ENCODE peak calls at places on chromosomes 12 and 14, in nine cellular contexts. One of them, this sample, is unnamed.

GRCh38 chr12:68119724-68120211 is 39.8 kb downstream of the IFNG start:
- DNase-seq in MM.1S: peak; percentile 51
- DNase-seq in HCT116: no peak
- DNase-seq in neural progenitor cell: no peak
- DNase-seq in GM23338: no peak
- DNase-seq in OCI-LY7: no peak
- DNase-seq in SK-N-SH: no peak
- DNase-seq in PC-3: peak; percentile 9
- DNase-seq in hepatocyte: no peak
- DNase-seq in this sample: no peak

GRCh38 chr12:60947533-60947932 is 1312.7 kb upstream of the USP15 start:
- DNase-seq in MM.1S: no peak
- DNase-seq in HCT116: no peak
- DNase-seq in neural progenitor cell: no peak
- DNase-seq in GM23338: no peak
- DNase-seq in OCI-LY7: no peak
- DNase-seq in SK-N-SH: no peak
- DNase-seq in PC-3: no peak
- DNase-seq in hepatocyte: no peak
- DNase-seq in this sample: no peak

GRCh38 chr12:101925352-101925751 is 48.0 kb downstream of the DRAM1 start:
- DNase-seq in MM.1S: no peak
- DNase-seq in HCT116: no peak
- DNase-seq in neural progenitor cell: no peak
- DNase-seq in GM23338: no peak
- DNase-seq in OCI-LY7: no peak
- DNase-seq in SK-N-SH: no peak
- DNase-seq in PC-3: peak; percentile 14
- DNase-seq in hepatocyte: peak; percentile 60
- DNase-seq in this sample: peak; percentile 98

GRCh38 chr14:103522649-103523582 is at the start of gene CKB:
- DNase-seq in MM.1S: no peak
- DNase-seq in HCT116: no peak
- DNase-seq in neural progenitor cell: peak; percentile 91
- DNase-seq in GM23338: peak; percentile 92
- DNase-seq in OCI-LY7: no peak
- DNase-seq in SK-N-SH: peak; percentile 95
- DNase-seq in PC-3: peak; percentile 65
- DNase-seq in hepatocyte: peak; percentile 91
- DNase-seq in this sample: peak; percentile 82

GRCh38 chr14:34355584-34356266 is 106.3 kb downstream of the SPTSSA start:
- DNase-seq in MM.1S: no peak
- DNase-seq in HCT116: no peak
- DNase-seq in neural progenitor cell: no peak
- DNase-seq in GM23338: no peak
- DNase-seq in OCI-LY7: no peak
- DNase-seq in SK-N-SH: peak; percentile 26
- DNase-seq in PC-3: peak; percentile 82
- DNase-seq in hepatocyte: no peak
- DNase-seq in this sample: peak; percentile 88

GRCh38 chr12:128729628-128730121 is 94.1 kb downstream of the SLC15A4 start:
- DNase-seq in MM.1S: no peak
- DNase-seq in HCT116: no peak
- DNase-seq in neural progenitor cell: no peak
- DNase-seq in GM23338: no peak
- DNase-seq in OCI-LY7: no peak
- DNase-seq in SK-N-SH: no peak
- DNase-seq in PC-3: no peak
- DNase-seq in hepatocyte: peak; percentile 31
- DNase-seq in this sample: peak; percentile 2

GRCh38 chr14:26598081-26598671 is 343 bp upstream of the NOVA1 start:
- DNase-seq in MM.1S: no peak
- DNase-seq in HCT116: no peak
- DNase-seq in neural progenitor cell: peak; percentile 97
- DNase-seq in GM23338: peak; percentile 95
- DNase-seq in OCI-LY7: no peak
- DNase-seq in SK-N-SH: peak; percentile 87
- DNase-seq in PC-3: peak; percentile 77
- DNase-seq in hepatocyte: peak; percentile 91
- DNase-seq in this sample: peak; percentile 82

GRCh38 chr12:120388711-120389431 is 19.9 kb upstream of the MSI1 start:
- DNase-seq in MM.1S: no peak
- DNase-seq in HCT116: no peak
- DNase-seq in neural progenitor cell: peak; percentile 97
- DNase-seq in GM23338: peak; percentile 96
- DNase-seq in OCI-LY7: no peak
- DNase-seq in SK-N-SH: no peak
- DNase-seq in PC-3: no peak
- DNase-seq in hepatocyte: no peak
- DNase-seq in this sample: peak; percentile 12

GRCh38 chr12:86376052-86376451 is 119.9 kb upstream of the MGAT4C start:
- DNase-seq in MM.1S: no peak
- DNase-seq in HCT116: peak; percentile 3
- DNase-seq in neural progenitor cell: peak; percentile 40
- DNase-seq in GM23338: peak; percentile 64
- DNase-seq in OCI-LY7: no peak
- DNase-seq in SK-N-SH: peak; percentile 17
- DNase-seq in PC-3: no peak
- DNase-seq in hepatocyte: no peak
- DNase-seq in this sample: no peak

GRCh38 chr14:54728700-54729527 is 162.0 kb downstream of the SAMD4A start:
- DNase-seq in MM.1S: no peak
- DNase-seq in HCT116: no peak
- DNase-seq in neural progenitor cell: no peak
- DNase-seq in GM23338: no peak
- DNase-seq in OCI-LY7: no peak
- DNase-seq in SK-N-SH: no peak
- DNase-seq in PC-3: no peak
- DNase-seq in hepatocyte: no peak
- DNase-seq in this sample: peak; percentile 15

GRCh38 chr12:89636054-89636775 is 72.4 kb downstream of the ATP2B1 start:
- DNase-seq in MM.1S: no peak
- DNase-seq in HCT116: no peak
- DNase-seq in neural progenitor cell: no peak
- DNase-seq in GM23338: no peak
- DNase-seq in OCI-LY7: no peak
- DNase-seq in SK-N-SH: no peak
- DNase-seq in PC-3: peak; percentile 77
- DNase-seq in hepatocyte: no peak
- DNase-seq in this sample: peak; percentile 77

GRCh38 chr12:46676396-46676795 is 149.4 kb downstream of the SLC38A4 start:
- DNase-seq in MM.1S: no peak
- DNase-seq in HCT116: no peak
- DNase-seq in neural progenitor cell: no peak
- DNase-seq in GM23338: no peak
- DNase-seq in OCI-LY7: no peak
- DNase-seq in SK-N-SH: no peak
- DNase-seq in PC-3: peak; percentile 59
- DNase-seq in hepatocyte: no peak
- DNase-seq in this sample: no peak

GRCh38 chr12:693937-694533 is 30.8 kb upstream of the NINJ2 start:
- DNase-seq in MM.1S: no peak
- DNase-seq in HCT116: no peak
- DNase-seq in neural progenitor cell: no peak
- DNase-seq in GM23338: no peak
- DNase-seq in OCI-LY7: no peak
- DNase-seq in SK-N-SH: no peak
- DNase-seq in PC-3: no peak
- DNase-seq in hepatocyte: no peak
- DNase-seq in this sample: no peak

GRCh38 chr12:64459388-64460024 is 7.6 kb downstream of the TBK1 start:
- DNase-seq in MM.1S: peak; percentile 23
- DNase-seq in HCT116: no peak
- DNase-seq in neural progenitor cell: no peak
- DNase-seq in GM23338: peak; percentile 17
- DNase-seq in OCI-LY7: no peak
- DNase-seq in SK-N-SH: no peak
- DNase-seq in PC-3: no peak
- DNase-seq in hepatocyte: no peak
- DNase-seq in this sample: peak; percentile 56

GRCh38 chr12:129676411-129676810 is 227.4 kb downstream of the TMEM132D start:
- DNase-seq in MM.1S: no peak
- DNase-seq in HCT116: no peak
- DNase-seq in neural progenitor cell: no peak
- DNase-seq in GM23338: no peak
- DNase-seq in OCI-LY7: no peak
- DNase-seq in SK-N-SH: no peak
- DNase-seq in PC-3: no peak
- DNase-seq in hepatocyte: no peak
- DNase-seq in this sample: no peak

GRCh38 chr14:95485222-95485819 is 31.1 kb downstream of the SYNE3 start:
- DNase-seq in MM.1S: no peak
- DNase-seq in HCT116: no peak
- DNase-seq in neural progenitor cell: peak; percentile 62
- DNase-seq in GM23338: peak; percentile 53
- DNase-seq in OCI-LY7: no peak
- DNase-seq in SK-N-SH: no peak
- DNase-seq in PC-3: no peak
- DNase-seq in hepatocyte: no peak
- DNase-seq in this sample: no peak

GRCh38 chr12:1013618-1014489 is 22.8 kb downstream of the ERC1 start:
- DNase-seq in MM.1S: no peak
- DNase-seq in HCT116: peak; percentile 66
- DNase-seq in neural progenitor cell: no peak
- DNase-seq in GM23338: no peak
- DNase-seq in OCI-LY7: no peak
- DNase-seq in SK-N-SH: no peak
- DNase-seq in PC-3: peak; percentile 65
- DNase-seq in hepatocyte: peak; percentile 13
- DNase-seq in this sample: peak; percentile 88

GRCh38 chr12:100128509-100128908 is 14.2 kb downstream of the BLTP3B start:
- DNase-seq in MM.1S: no peak
- DNase-seq in HCT116: no peak
- DNase-seq in neural progenitor cell: peak; percentile 55
- DNase-seq in GM23338: peak; percentile 82
- DNase-seq in OCI-LY7: no peak
- DNase-seq in SK-N-SH: peak; percentile 33
- DNase-seq in PC-3: peak; percentile 54
- DNase-seq in hepatocyte: peak; percentile 31
- DNase-seq in this sample: peak; percentile 82

GRCh38 chr12:68530965-68531364 is 79.7 kb upstream of the RAP1B start:
- DNase-seq in MM.1S: no peak
- DNase-seq in HCT116: no peak
- DNase-seq in neural progenitor cell: no peak
- DNase-seq in GM23338: no peak
- DNase-seq in OCI-LY7: no peak
- DNase-seq in SK-N-SH: no peak
- DNase-seq in PC-3: peak; percentile 2
- DNase-seq in hepatocyte: peak; percentile 30
- DNase-seq in this sample: peak; percentile 69

DNA sequence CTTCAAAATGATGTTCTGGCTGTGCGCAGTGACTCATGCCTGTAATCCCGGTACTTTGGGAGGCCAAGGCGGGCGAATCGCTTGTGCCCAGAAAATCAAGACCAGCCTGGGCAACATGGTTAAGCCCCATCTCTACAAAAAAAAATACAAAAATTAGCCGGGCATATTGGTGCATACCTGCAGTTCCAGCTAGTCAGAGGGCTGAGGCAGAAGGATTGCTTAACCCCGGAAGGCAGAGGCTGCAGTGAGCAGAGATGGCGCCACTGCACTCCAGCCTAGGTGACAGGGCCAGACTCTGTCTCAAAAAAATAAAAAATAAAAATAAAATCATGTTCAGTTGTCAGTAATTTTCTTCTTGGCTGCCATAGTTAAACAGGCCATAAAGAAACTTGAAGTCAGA is 245.9 kb upstream of the USP15 start:
- DNase-seq in MM.1S: no peak
- DNase-seq in HCT116: no peak
- DNase-seq in neural progenitor cell: no peak
- DNase-seq in GM23338: peak; percentile 13
- DNase-seq in OCI-LY7: no peak
- DNase-seq in SK-N-SH: no peak
- DNase-seq in PC-3: no peak
- DNase-seq in hepatocyte: no peak
- DNase-seq in this sample: no peak
- TF ChIP-seq EZH2phosphoT487 in MM.1S: no peak
- TF ChIP-seq EZH2phosphoT487 in HCT116: no peak
- TF ChIP-seq EZH2phosphoT487 in neural progenitor cell: no peak
- TF ChIP-seq EZH2phosphoT487 in GM23338: no peak
- TF ChIP-seq EZH2phosphoT487 in OCI-LY7: no peak
- TF ChIP-seq EZH2phosphoT487 in SK-N-SH: no peak
- TF ChIP-seq EZH2phosphoT487 in PC-3: no peak
- TF ChIP-seq EZH2phosphoT487 in hepatocyte: no peak
- TF ChIP-seq EZH2phosphoT487 in this sample: no peak

GRCh38 chr12:104693493-104693892 is 236.7 kb downstream of the CHST11 start:
- DNase-seq in MM.1S: no peak
- DNase-seq in HCT116: no peak
- DNase-seq in neural progenitor cell: no peak
- DNase-seq in GM23338: no peak
- DNase-seq in OCI-LY7: no peak
- DNase-seq in SK-N-SH: no peak
- DNase-seq in PC-3: no peak
- DNase-seq in hepatocyte: no peak
- DNase-seq in this sample: no peak
- H3K27ac ChIP-seq in MM.1S: no peak overlapping the region
- H3K27ac ChIP-seq in HCT116: no peak overlapping the region
- H3K27ac ChIP-seq in neural progenitor cell: no peak overlapping the region
- H3K27ac ChIP-seq in GM23338: no peak overlapping the region
- H3K27ac ChIP-seq in OCI-LY7: no peak overlapping the region
- H3K27ac ChIP-seq in SK-N-SH: no peak overlapping the region
- H3K27ac ChIP-seq in PC-3: no peak overlapping the region
- H3K27ac ChIP-seq in hepatocyte: no peak overlapping the region
- H3K27ac ChIP-seq in this sample: no peak overlapping the region

DNA sequence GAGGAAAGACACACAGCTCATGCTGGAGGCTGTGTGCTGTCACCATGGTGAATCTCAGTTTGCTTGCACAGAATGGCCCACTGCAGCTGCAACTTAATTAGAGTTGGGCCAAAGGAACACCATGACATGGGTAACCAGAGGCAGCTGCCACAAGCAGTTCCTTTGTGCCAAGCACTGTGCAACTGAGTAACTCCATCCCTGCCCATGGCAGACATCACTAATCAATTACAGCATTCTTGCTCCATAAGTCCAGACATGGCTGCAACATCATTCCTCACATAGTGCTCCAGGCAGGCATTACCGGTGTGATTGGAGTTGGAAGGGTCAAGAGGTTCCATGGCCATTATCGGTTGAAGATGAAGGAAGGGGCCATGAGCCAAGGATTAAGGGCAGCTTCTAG is 207.0 kb downstream of the RBM19 start:
- DNase-seq in MM.1S: no peak
- DNase-seq in HCT116: no peak
- DNase-seq in neural progenitor cell: no peak
- DNase-seq in GM23338: no peak
- DNase-seq in OCI-LY7: no peak
- DNase-seq in SK-N-SH: no peak
- DNase-seq in PC-3: no peak
- DNase-seq in hepatocyte: no peak
- DNase-seq in this sample: no peak
- TF ChIP-seq EZH2phosphoT487 in MM.1S: no peak
- TF ChIP-seq EZH2phosphoT487 in HCT116: no peak
- TF ChIP-seq EZH2phosphoT487 in neural progenitor cell: no peak
- TF ChIP-seq EZH2phosphoT487 in GM23338: no peak
- TF ChIP-seq EZH2phosphoT487 in OCI-LY7: no peak
- TF ChIP-seq EZH2phosphoT487 in SK-N-SH: no peak
- TF ChIP-seq EZH2phosphoT487 in PC-3: no peak
- TF ChIP-seq EZH2phosphoT487 in hepatocyte: no peak
- TF ChIP-seq EZH2phosphoT487 in this sample: no peak

DNA sequence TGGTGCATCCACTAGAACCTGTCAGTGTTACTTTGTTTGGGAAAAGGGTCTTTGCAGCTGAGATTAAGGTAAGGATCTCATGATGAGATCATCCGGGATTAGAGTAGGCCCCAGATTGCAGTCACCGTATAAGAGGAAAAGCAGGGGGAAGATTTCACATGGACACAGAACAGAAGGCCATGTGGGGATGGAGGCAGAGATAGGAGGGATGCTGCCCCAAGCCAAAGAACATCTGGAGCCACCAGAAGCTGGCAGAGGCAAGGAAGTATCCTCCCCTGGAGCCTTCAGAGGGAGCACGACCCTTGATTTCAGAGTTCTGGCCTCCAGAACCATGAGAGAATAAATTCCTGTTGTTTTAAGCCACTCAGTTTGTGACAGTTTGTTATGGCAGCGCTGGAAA is 39.6 kb downstream of the CMKLR1 start:
- DNase-seq in MM.1S: no peak
- DNase-seq in HCT116: no peak
- DNase-seq in neural progenitor cell: no peak
- DNase-seq in GM23338: no peak
- DNase-seq in OCI-LY7: no peak
- DNase-seq in SK-N-SH: peak; percentile 66
- DNase-seq in PC-3: no peak
- DNase-seq in hepatocyte: no peak
- DNase-seq in this sample: no peak
- H3K27ac ChIP-seq in MM.1S: no peak overlapping the region
- H3K27ac ChIP-seq in HCT116: no peak overlapping the region
- H3K27ac ChIP-seq in neural progenitor cell: no peak overlapping the region
- H3K27ac ChIP-seq in GM23338: no peak overlapping the region
- H3K27ac ChIP-seq in OCI-LY7: no peak overlapping the region
- H3K27ac ChIP-seq in SK-N-SH: no peak overlapping the region
- H3K27ac ChIP-seq in PC-3: no peak overlapping the region
- H3K27ac ChIP-seq in hepatocyte: no peak overlapping the region
- H3K27ac ChIP-seq in this sample: no peak overlapping the region

This sample was measured in GM23248.